ENCODE peak calls at places on chromosome 6, in five cellular contexts. One of them, this sample, is unnamed.

GRCh38 chr6:220736-221475 is 71.4 kb upstream of the DUSP22 start:
- DNase-seq in trophoblast cell: no peak
- DNase-seq in neuronal stem cell: no peak
- DNase-seq in mesenchymal stem cell: peak
- DNase-seq in H9: no peak
- DNase-seq in this sample: no peak

GRCh38 chr6:44192428-44193041 is 24.2 kb upstream of the MYMX start:
- DNase-seq in neuronal stem cell: no peak
- DNase-seq in mesenchymal stem cell: no peak
- DNase-seq in trophoblast cell: no peak
- DNase-seq in H9: peak
- DNase-seq in this sample: no peak

GRCh38 chr6:159217595-159218275 is 48.5 kb downstream of the FNDC1 start:
- DNase-seq in neuronal stem cell: no peak
- DNase-seq in trophoblast cell: peak
- DNase-seq in mesenchymal stem cell: no peak
- DNase-seq in H9: peak
- DNase-seq in this sample: peak

GRCh38 chr6:113211185-113211584 is 646.0 kb upstream of the MARCKS start:
- DNase-seq in mesenchymal stem cell: no peak
- DNase-seq in H9: no peak
- DNase-seq in trophoblast cell: no peak
- DNase-seq in neuronal stem cell: no peak
- DNase-seq in this sample: no peak

GRCh38 chr6:26240981-26241770 is 123.8 kb upstream of the BTN3A2 start:
- DNase-seq in mesenchymal stem cell: no peak
- DNase-seq in neuronal stem cell: no peak
- DNase-seq in trophoblast cell: no peak
- DNase-seq in H9: no peak
- DNase-seq in this sample: no peak

GRCh38 chr6:143323729-143324465 is 126.6 kb downstream of the ADAT2 start:
- DNase-seq in H9: no peak
- DNase-seq in neuronal stem cell: no peak
- DNase-seq in mesenchymal stem cell: peak
- DNase-seq in trophoblast cell: no peak
- DNase-seq in this sample: no peak

GRCh38 chr6:79798841-79799240 is 148.5 kb downstream of the ELOVL4 start:
- DNase-seq in trophoblast cell: no peak
- DNase-seq in neuronal stem cell: no peak
- DNase-seq in mesenchymal stem cell: no peak
- DNase-seq in H9: no peak
- DNase-seq in this sample: no peak

GRCh38 chr6:56649053-56649769 is 6.5 kb upstream of the DST start:
- DNase-seq in neuronal stem cell: no peak
- DNase-seq in trophoblast cell: no peak
- DNase-seq in mesenchymal stem cell: peak
- DNase-seq in H9: no peak
- DNase-seq in this sample: no peak

GRCh38 chr6:2999005-2999620 is 581 bp upstream of the NQO2 start:
- DNase-seq in neuronal stem cell: no peak
- DNase-seq in H9: no peak
- DNase-seq in trophoblast cell: peak
- DNase-seq in mesenchymal stem cell: peak
- DNase-seq in this sample: no peak

GRCh38 chr6:69936674-69937363 is 70.5 kb downstream of the COL19A1 start:
- DNase-seq in H9: no peak
- DNase-seq in neuronal stem cell: no peak
- DNase-seq in mesenchymal stem cell: no peak
- DNase-seq in trophoblast cell: no peak
- DNase-seq in this sample: no peak

GRCh38 chr6:11653028-11653583 is 115.6 kb downstream of the TMEM170B start:
- DNase-seq in H9: no peak
- DNase-seq in trophoblast cell: peak
- DNase-seq in neuronal stem cell: no peak
- DNase-seq in mesenchymal stem cell: peak
- DNase-seq in this sample: peak

GRCh38 chr6:168299541-168300511 is 19.8 kb downstream of the DACT2 start:
- DNase-seq in trophoblast cell: no peak
- DNase-seq in mesenchymal stem cell: no peak
- DNase-seq in neuronal stem cell: no peak
- DNase-seq in H9: no peak
- DNase-seq in this sample: no peak

GRCh38 chr6:126907312-126907711 is 211.2 kb upstream of the RSPO3 start:
- DNase-seq in neuronal stem cell: no peak
- DNase-seq in mesenchymal stem cell: no peak
- DNase-seq in trophoblast cell: no peak
- DNase-seq in H9: no peak
- DNase-seq in this sample: no peak

GRCh38 chr6:163413345-163414116 is 987 bp upstream of the QKI start:
- DNase-seq in H9: peak
- DNase-seq in trophoblast cell: peak
- DNase-seq in mesenchymal stem cell: peak
- DNase-seq in neuronal stem cell: peak
- DNase-seq in this sample: no peak

GRCh38 chr6:11363881-11364576 is 131.6 kb upstream of the NEDD9 start:
- DNase-seq in neuronal stem cell: no peak
- DNase-seq in H9: no peak
- DNase-seq in trophoblast cell: peak
- DNase-seq in mesenchymal stem cell: peak
- DNase-seq in this sample: no peak

GRCh38 chr6:138592698-138593097 is 93.4 kb upstream of the NHSL1 start:
- DNase-seq in H9: no peak
- DNase-seq in neuronal stem cell: no peak
- DNase-seq in trophoblast cell: no peak
- DNase-seq in mesenchymal stem cell: no peak
- DNase-seq in this sample: no peak

GRCh38 chr6:125310994-125311649 is 9.4 kb upstream of the HDDC2 start:
- DNase-seq in neuronal stem cell: peak
- DNase-seq in mesenchymal stem cell: peak
- DNase-seq in trophoblast cell: peak
- DNase-seq in H9: no peak
- DNase-seq in this sample: no peak

GRCh38 chr6:109491207-109491938 is 8.4 kb upstream of the ZBTB24 start:
- DNase-seq in trophoblast cell: no peak
- DNase-seq in neuronal stem cell: no peak
- DNase-seq in H9: no peak
- DNase-seq in mesenchymal stem cell: peak
- DNase-seq in this sample: no peak

GRCh38 chr6:107698146-107698545 is 126.0 kb downstream of the SCML4 start:
- DNase-seq in mesenchymal stem cell: peak
- DNase-seq in trophoblast cell: no peak
- DNase-seq in H9: peak
- DNase-seq in neuronal stem cell: no peak
- DNase-seq in this sample: no peak

GRCh38 chr6:149347067-149347466 is 29.6 kb downstream of the TAB2 start:
- DNase-seq in trophoblast cell: no peak
- DNase-seq in H9: no peak
- DNase-seq in mesenchymal stem cell: peak
- DNase-seq in neuronal stem cell: no peak
- DNase-seq in this sample: no peak

GRCh38 chr6:160032538-160032937 is 63.7 kb downstream of the IGF2R start:
- DNase-seq in neuronal stem cell: no peak
- DNase-seq in mesenchymal stem cell: no peak
- DNase-seq in H9: no peak
- DNase-seq in trophoblast cell: no peak
- DNase-seq in this sample: no peak

GRCh38 chr6:103215835-103216234 is 1643.9 kb downstream of the HACE1 start:
- DNase-seq in H9: no peak
- DNase-seq in trophoblast cell: no peak
- DNase-seq in mesenchymal stem cell: peak
- DNase-seq in neuronal stem cell: no peak
- DNase-seq in this sample: no peak

GRCh38 chr6:49888742-49889431 is 22.6 kb upstream of the CRISP1 start:
- DNase-seq in trophoblast cell: peak
- DNase-seq in mesenchymal stem cell: no peak
- DNase-seq in neuronal stem cell: no peak
- DNase-seq in H9: no peak
- DNase-seq in this sample: no peak

GRCh38 chr6:56328366-56328765 is 81.0 kb upstream of the COL21A1 start:
- DNase-seq in neuronal stem cell: no peak
- DNase-seq in trophoblast cell: no peak
- DNase-seq in mesenchymal stem cell: no peak
- DNase-seq in H9: no peak
- DNase-seq in this sample: no peak

GRCh38 chr6:13261464-13261994 is 66.8 kb downstream of the TBC1D7 start:
- DNase-seq in mesenchymal stem cell: no peak
- DNase-seq in neuronal stem cell: no peak
- DNase-seq in H9: no peak
- DNase-seq in trophoblast cell: no peak
- DNase-seq in this sample: no peak

GRCh38 chr6:53168516-53169257 is 20.0 kb upstream of the GCM1 start:
- DNase-seq in mesenchymal stem cell: no peak
- DNase-seq in neuronal stem cell: no peak
- DNase-seq in H9: no peak
- DNase-seq in trophoblast cell: peak
- DNase-seq in this sample: no peak

GRCh38 chr6:115594894-115595293 is 465.8 kb downstream of the FRK start:
- DNase-seq in trophoblast cell: no peak
- DNase-seq in mesenchymal stem cell: no peak
- DNase-seq in H9: no peak
- DNase-seq in neuronal stem cell: no peak
- DNase-seq in this sample: no peak

GRCh38 chr6:4281341-4282293 is 146.2 kb upstream of the ECI2 start:
- DNase-seq in mesenchymal stem cell: peak
- DNase-seq in neuronal stem cell: peak
- DNase-seq in trophoblast cell: peak
- DNase-seq in H9: peak
- DNase-seq in this sample: peak

GRCh38 chr6:169766232-169766631 is 14.8 kb downstream of the ERMARD start:
- DNase-seq in mesenchymal stem cell: no peak
- DNase-seq in trophoblast cell: no peak
- DNase-seq in neuronal stem cell: no peak
- DNase-seq in H9: no peak
- DNase-seq in this sample: no peak

GRCh38 chr6:169763308-169763707 is 11.9 kb downstream of the ERMARD start:
- DNase-seq in neuronal stem cell: no peak
- DNase-seq in mesenchymal stem cell: no peak
- DNase-seq in H9: no peak
- DNase-seq in trophoblast cell: no peak
- DNase-seq in this sample: no peak

GRCh38 chr6:169763881-169764280 is 12.5 kb downstream of the ERMARD start:
- DNase-seq in H9: no peak
- DNase-seq in trophoblast cell: no peak
- DNase-seq in mesenchymal stem cell: no peak
- DNase-seq in neuronal stem cell: no peak
- DNase-seq in this sample: no peak

GRCh38 chr6:169766921-169767736 is 15.7 kb downstream of the ERMARD start:
- DNase-seq in neuronal stem cell: no peak
- DNase-seq in mesenchymal stem cell: no peak
- DNase-seq in trophoblast cell: no peak
- DNase-seq in H9: no peak
- DNase-seq in this sample: no peak
- H2AFZ ChIP-seq in neuronal stem cell: no peak
- H2AFZ ChIP-seq in mesenchymal stem cell: no peak
- H2AFZ ChIP-seq in trophoblast cell: no peak
- H2AFZ ChIP-seq in H9: no peak
- H2AFZ ChIP-seq in this sample: no peak

GRCh38 chr6:157089258-157089657 is 234.1 kb downstream of the TMEM242 start:
- DNase-seq in neuronal stem cell: peak
- DNase-seq in trophoblast cell: no peak
- DNase-seq in mesenchymal stem cell: peak
- DNase-seq in H9: peak
- DNase-seq in this sample: no peak
- H2BK12ac ChIP-seq in neuronal stem cell: no peak
- H2BK12ac ChIP-seq in trophoblast cell: no peak
- H2BK12ac ChIP-seq in mesenchymal stem cell: no peak
- H2BK12ac ChIP-seq in H9: no peak
- H2BK12ac ChIP-seq in this sample: no peak

DNA sequence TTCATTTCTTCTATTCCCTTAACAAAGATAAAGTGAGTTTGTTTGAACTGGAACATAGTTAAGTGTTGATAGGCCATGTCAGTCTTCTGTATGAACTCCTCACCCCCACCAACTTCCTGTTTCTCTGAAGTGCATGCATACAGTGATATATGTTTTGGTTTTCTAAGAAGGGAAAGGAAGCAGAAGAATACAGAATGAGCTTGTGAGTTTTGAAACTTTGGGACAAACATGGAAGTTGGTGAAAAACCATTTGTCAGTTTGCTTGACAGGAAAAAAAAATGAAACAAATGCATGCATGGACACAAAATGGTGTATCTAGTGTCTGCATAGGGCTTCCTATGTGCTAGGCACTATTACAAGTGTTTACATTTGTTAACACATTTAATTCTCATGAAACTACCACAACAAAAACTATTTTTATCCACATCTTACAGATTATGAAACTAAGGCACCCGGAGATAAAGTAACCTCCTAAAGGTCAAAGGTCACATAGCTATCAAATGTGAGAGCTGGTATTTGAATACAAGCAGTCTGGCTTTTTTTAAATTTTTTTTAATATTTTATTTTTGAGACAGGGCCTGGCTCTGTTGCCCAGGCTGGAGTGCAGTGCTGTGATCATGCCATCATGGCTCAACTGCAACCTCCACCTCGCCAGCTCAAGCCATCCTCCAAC is 105.9 kb downstream of the ADGRB3 start:
- DNase-seq in H9: no peak
- DNase-seq in neuronal stem cell: no peak
- DNase-seq in mesenchymal stem cell: no peak
- DNase-seq in trophoblast cell: no peak
- DNase-seq in this sample: no peak
- H2AFZ ChIP-seq in H9: no peak
- H2AFZ ChIP-seq in neuronal stem cell: no peak
- H2AFZ ChIP-seq in mesenchymal stem cell: no peak
- H2AFZ ChIP-seq in trophoblast cell: no peak
- H2AFZ ChIP-seq in this sample: no peak

DNA sequence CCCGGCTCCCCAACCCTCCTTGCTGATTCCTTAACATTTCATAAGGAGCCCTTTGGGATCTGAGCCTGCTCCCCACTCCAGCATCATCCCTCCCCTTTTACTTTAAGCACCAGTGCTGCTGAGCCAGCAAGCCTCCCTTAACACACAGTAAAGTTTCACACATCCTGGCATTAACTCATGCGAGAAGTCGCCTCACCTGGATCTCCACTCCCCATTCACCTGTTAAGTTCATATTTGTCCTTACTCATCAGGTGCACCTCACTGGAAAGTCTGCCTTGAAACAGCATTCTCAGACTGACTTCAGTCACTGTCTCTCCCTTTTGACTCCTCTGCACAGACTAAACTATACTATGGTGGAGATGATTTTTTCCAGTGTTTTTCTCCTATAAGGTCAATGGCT is 47.8 kb upstream of the MAP7 start:
- DNase-seq in trophoblast cell: no peak
- DNase-seq in H9: no peak
- DNase-seq in mesenchymal stem cell: no peak
- DNase-seq in neuronal stem cell: no peak
- DNase-seq in this sample: no peak
- H2BK12ac ChIP-seq in trophoblast cell: no peak
- H2BK12ac ChIP-seq in H9: no peak
- H2BK12ac ChIP-seq in mesenchymal stem cell: peak
- H2BK12ac ChIP-seq in neuronal stem cell: no peak
- H2BK12ac ChIP-seq in this sample: no peak

This sample was measured in H1.